ENCODE peak calls at places on chromosomes 7 and 10, in ten cellular contexts. Z is HL-60; G is islet precursor cell; O is memory B cell; V is astrocyte of the cerebellum; J is RCC 7860; F is activated naive CD8-positive, alpha-beta T cell treated with anti-CD3 and anti-CD28 coated beads, Interleukin-2, amount 10 ng/mL, durations not matched to agents 7 days and 5 days; B is NT2/D1; A is body of pancreas; K is GDM1. M is an unnamed sample.

GRCh38 chr7:129748710-129749109 is 137.2 kb downstream of the NRF1 start:
- DNase-seq in O (no peak), Z (no peak), A (no peak), J (no peak), V (no peak), B (no peak), G (no peak), F (no peak), K (no peak), M (no peak)

GRCh38 chr7:43764807-43765491 is 6.5 kb downstream of the BLVRA start:
- DNase-seq in J (no peak), V (no peak), B (no peak), F (no peak), K (no peak), O (no peak), Z (no peak), G (no peak), A (no peak), M (no peak)

GRCh38 chr7:50265968-50266694 is 38.4 kb upstream of the IKZF1 start:
- DNase-seq in Z (no peak), B (no peak), G (no peak), J (no peak), A (no peak), F (peak; percentile 62), V (no peak), K (no peak), O (no peak), M (no peak)

GRCh38 chr7:143910473-143911248 is 8.7 kb upstream of the TCAF1 start:
- DNase-seq in G (no peak), F (no peak), O (no peak), B (no peak), K (no peak), Z (no peak), V (no peak), A (no peak), J (no peak), M (no peak)

GRCh38 chr7:80186721-80187120 is 52.1 kb downstream of the GNAI1 start:
- DNase-seq in F (no peak), A (no peak), G (no peak), K (no peak), V (no peak), Z (no peak), O (no peak), B (no peak), J (no peak), M (no peak)

GRCh38 chr10:6102128-6102527 is 13.3 kb downstream of the RBM17 start:
- DNase-seq in B (no peak), G (no peak), Z (no peak), O (no peak), J (no peak), A (no peak), K (no peak), F (no peak), V (no peak), M (no peak)

GRCh38 chr7:155229548-155230168 is 68.0 kb upstream of the INSIG1 start:
- DNase-seq in V (no peak), K (no peak), J (peak; percentile 56), F (no peak), G (no peak), B (no peak), Z (no peak), O (no peak), A (no peak), M (no peak)

GRCh38 chr10:89206402-89207180 is 526 bp downstream of the CH25H start:
- DNase-seq in A (peak; percentile 26), O (peak; percentile 29), B (no peak), Z (no peak), K (no peak), G (peak; percentile 64), J (no peak), V (no peak), F (peak; percentile 60), M (peak; percentile 8)

GRCh38 chr10:79491171-79491835 is 21.0 kb upstream of the EIF5AL1 start:
- DNase-seq in K (no peak), F (no peak), B (no peak), A (no peak), V (no peak), Z (no peak), G (peak; percentile 67), O (no peak), J (no peak), M (no peak)

GRCh38 chr10:11958956-11959355 is 83.7 kb downstream of the UPF2 start:
- DNase-seq in Z (no peak), A (no peak), B (no peak), O (no peak), V (no peak), G (no peak), K (no peak), F (no peak), J (peak; percentile 63), M (no peak)

GRCh38 chr10:69864321-69864720 is 62.6 kb downstream of the COL13A1 start:
- DNase-seq in G (no peak), B (no peak), O (no peak), V (peak; percentile 77), A (no peak), J (peak; percentile 86), F (no peak), K (no peak), Z (no peak), M (no peak)

GRCh38 chr7:44973610-44974401 is 5.0 kb downstream of the MYO1G start:
- DNase-seq in G (peak; percentile 76), A (peak; percentile 49), K (peak; percentile 12), F (peak; percentile 70), J (no peak), V (no peak), B (no peak), O (no peak), Z (no peak), M (no peak)

GRCh38 chr10:126787201-126787600 is 116.7 kb upstream of the C10orf90 start:
- DNase-seq in Z (no peak), A (no peak), G (peak; percentile 67), F (no peak), K (no peak), B (no peak), J (no peak), V (no peak), O (no peak), M (no peak)

GRCh38 chr7:28647076-28647421 is 234.7 kb downstream of the CREB5 start:
- DNase-seq in F (no peak), G (no peak), B (no peak), V (no peak), J (no peak), A (no peak), O (no peak), K (no peak), Z (no peak), M (no peak)

GRCh38 chr10:20596065-20596760 is 300.9 kb downstream of the NEBL start:
- DNase-seq in V (peak; percentile 47), F (no peak), J (no peak), B (no peak), Z (no peak), K (no peak), O (no peak), A (no peak), G (no peak), M (no peak)